ENCODE peak calls at places on chromosomes 1 and 21, in eight cellular contexts. One of them, this sample, is unnamed.

GRCh38 chr21:30168086-30168485 is 1.5 kb upstream of the CLDN17 start:
- DNase-seq in HL-60: no peak
- DNase-seq in HEK293T: no peak
- DNase-seq in H4: no peak
- DNase-seq in stimulated activated CD4-positive, alpha-beta T cell treated with anti-CD3 and anti-CD28 coated beads, Interleukin-1b, Interleukin-23, amount 100 ng/mL, for 24 hours: no peak
- DNase-seq in GM03348: no peak
- DNase-seq in left ventricle myocardium inferior: no peak
- DNase-seq in NCI-H2171: no peak
- DNase-seq in this sample: no peak

GRCh38 chr1:167612583-167612982 is 17.4 kb upstream of the RCSD1 start:
- DNase-seq in HL-60: no peak
- DNase-seq in HEK293T: no peak
- DNase-seq in H4: no peak
- DNase-seq in stimulated activated CD4-positive, alpha-beta T cell treated with anti-CD3 and anti-CD28 coated beads, Interleukin-1b, Interleukin-23, amount 100 ng/mL, for 24 hours: no peak
- DNase-seq in GM03348: no peak
- DNase-seq in left ventricle myocardium inferior: no peak
- DNase-seq in NCI-H2171: no peak
- DNase-seq in this sample: no peak

GRCh38 chr1:4837752-4838151 is 183.3 kb downstream of the AJAP1 start:
- DNase-seq in HL-60: no peak
- DNase-seq in HEK293T: no peak
- DNase-seq in H4: no peak
- DNase-seq in stimulated activated CD4-positive, alpha-beta T cell treated with anti-CD3 and anti-CD28 coated beads, Interleukin-1b, Interleukin-23, amount 100 ng/mL, for 24 hours: no peak
- DNase-seq in GM03348: no peak
- DNase-seq in left ventricle myocardium inferior: no peak
- DNase-seq in NCI-H2171: no peak
- DNase-seq in this sample: no peak

GRCh38 chr1:8746554-8746953 is 70.9 kb downstream of the RERE start:
- DNase-seq in HL-60: no peak
- DNase-seq in HEK293T: no peak
- DNase-seq in H4: no peak
- DNase-seq in stimulated activated CD4-positive, alpha-beta T cell treated with anti-CD3 and anti-CD28 coated beads, Interleukin-1b, Interleukin-23, amount 100 ng/mL, for 24 hours: no peak
- DNase-seq in GM03348: no peak
- DNase-seq in left ventricle myocardium inferior: no peak
- DNase-seq in NCI-H2171: no peak
- DNase-seq in this sample: no peak

GRCh38 chr1:105017587-105017986 is 1267.9 kb downstream of the AMY1C start:
- DNase-seq in HL-60: no peak
- DNase-seq in HEK293T: no peak
- DNase-seq in H4: no peak
- DNase-seq in stimulated activated CD4-positive, alpha-beta T cell treated with anti-CD3 and anti-CD28 coated beads, Interleukin-1b, Interleukin-23, amount 100 ng/mL, for 24 hours: no peak
- DNase-seq in GM03348: no peak
- DNase-seq in left ventricle myocardium inferior: no peak
- DNase-seq in NCI-H2171: no peak
- DNase-seq in this sample: no peak

GRCh38 chr21:45864436-45864835 is 117.1 kb upstream of the COL6A1 start:
- DNase-seq in HL-60: no peak
- DNase-seq in HEK293T: no peak
- DNase-seq in H4: no peak
- DNase-seq in stimulated activated CD4-positive, alpha-beta T cell treated with anti-CD3 and anti-CD28 coated beads, Interleukin-1b, Interleukin-23, amount 100 ng/mL, for 24 hours: no peak
- DNase-seq in GM03348: no peak
- DNase-seq in left ventricle myocardium inferior: no peak
- DNase-seq in NCI-H2171: no peak
- DNase-seq in this sample: no peak

GRCh38 chr21:15010645-15011044 is 54.2 kb downstream of the NRIP1 start:
- DNase-seq in HL-60: no peak
- DNase-seq in HEK293T: no peak
- DNase-seq in H4: peak; percentile 12
- DNase-seq in stimulated activated CD4-positive, alpha-beta T cell treated with anti-CD3 and anti-CD28 coated beads, Interleukin-1b, Interleukin-23, amount 100 ng/mL, for 24 hours: no peak
- DNase-seq in GM03348: no peak
- DNase-seq in left ventricle myocardium inferior: no peak
- DNase-seq in NCI-H2171: no peak
- DNase-seq in this sample: no peak

GRCh38 chr1:107940178-107940577 is 24.8 kb downstream of the VAV3 start:
- DNase-seq in HL-60: no peak
- DNase-seq in HEK293T: no peak
- DNase-seq in H4: no peak
- DNase-seq in stimulated activated CD4-positive, alpha-beta T cell treated with anti-CD3 and anti-CD28 coated beads, Interleukin-1b, Interleukin-23, amount 100 ng/mL, for 24 hours: no peak
- DNase-seq in GM03348: no peak
- DNase-seq in left ventricle myocardium inferior: no peak
- DNase-seq in NCI-H2171: no peak
- DNase-seq in this sample: no peak

GRCh38 chr1:28313710-28314510 is 14.9 kb upstream of the MED18 start:
- DNase-seq in HL-60: no peak
- DNase-seq in HEK293T: no peak
- DNase-seq in H4: peak; percentile 43
- DNase-seq in stimulated activated CD4-positive, alpha-beta T cell treated with anti-CD3 and anti-CD28 coated beads, Interleukin-1b, Interleukin-23, amount 100 ng/mL, for 24 hours: no peak
- DNase-seq in GM03348: peak; percentile 74
- DNase-seq in left ventricle myocardium inferior: no peak
- DNase-seq in NCI-H2171: no peak
- DNase-seq in this sample: peak; percentile 6

GRCh38 chr1:64898107-64898861 is 68.1 kb downstream of the JAK1 start:
- DNase-seq in HL-60: peak; percentile 40
- DNase-seq in HEK293T: peak; percentile 76
- DNase-seq in H4: peak; percentile 96
- DNase-seq in stimulated activated CD4-positive, alpha-beta T cell treated with anti-CD3 and anti-CD28 coated beads, Interleukin-1b, Interleukin-23, amount 100 ng/mL, for 24 hours: no peak
- DNase-seq in GM03348: peak; percentile 84
- DNase-seq in left ventricle myocardium inferior: peak; percentile 79
- DNase-seq in NCI-H2171: no peak
- DNase-seq in this sample: peak; percentile 10

GRCh38 chr1:203479646-203480045 is 4.0 kb downstream of the PRELP start:
- DNase-seq in HL-60: no peak
- DNase-seq in HEK293T: no peak
- DNase-seq in H4: no peak
- DNase-seq in stimulated activated CD4-positive, alpha-beta T cell treated with anti-CD3 and anti-CD28 coated beads, Interleukin-1b, Interleukin-23, amount 100 ng/mL, for 24 hours: no peak
- DNase-seq in GM03348: no peak
- DNase-seq in left ventricle myocardium inferior: no peak
- DNase-seq in NCI-H2171: no peak
- DNase-seq in this sample: no peak

GRCh38 chr1:224177356-224177999 is 5.6 kb upstream of the DEGS1 start:
- DNase-seq in HL-60: no peak
- DNase-seq in HEK293T: no peak
- DNase-seq in H4: no peak
- DNase-seq in stimulated activated CD4-positive, alpha-beta T cell treated with anti-CD3 and anti-CD28 coated beads, Interleukin-1b, Interleukin-23, amount 100 ng/mL, for 24 hours: no peak
- DNase-seq in GM03348: no peak
- DNase-seq in left ventricle myocardium inferior: no peak
- DNase-seq in NCI-H2171: no peak
- DNase-seq in this sample: no peak

GRCh38 chr21:37220433-37220980 is 46.6 kb downstream of the VPS26C start:
- DNase-seq in HL-60: peak; percentile 47
- DNase-seq in HEK293T: no peak
- DNase-seq in H4: no peak
- DNase-seq in stimulated activated CD4-positive, alpha-beta T cell treated with anti-CD3 and anti-CD28 coated beads, Interleukin-1b, Interleukin-23, amount 100 ng/mL, for 24 hours: no peak
- DNase-seq in GM03348: peak; percentile 74
- DNase-seq in left ventricle myocardium inferior: no peak
- DNase-seq in NCI-H2171: peak; percentile 28
- DNase-seq in this sample: peak; percentile 31

GRCh38 chr1:44717653-44718052 is 13.3 kb downstream of the RNU5D-1 start:
- DNase-seq in HL-60: no peak
- DNase-seq in HEK293T: no peak
- DNase-seq in H4: no peak
- DNase-seq in stimulated activated CD4-positive, alpha-beta T cell treated with anti-CD3 and anti-CD28 coated beads, Interleukin-1b, Interleukin-23, amount 100 ng/mL, for 24 hours: no peak
- DNase-seq in GM03348: no peak
- DNase-seq in left ventricle myocardium inferior: no peak
- DNase-seq in NCI-H2171: no peak
- DNase-seq in this sample: no peak

GRCh38 chr1:212794561-212795014 is 2.9 kb downstream of the TATDN3 start:
- DNase-seq in HL-60: peak; percentile 65
- DNase-seq in HEK293T: no peak
- DNase-seq in H4: no peak
- DNase-seq in stimulated activated CD4-positive, alpha-beta T cell treated with anti-CD3 and anti-CD28 coated beads, Interleukin-1b, Interleukin-23, amount 100 ng/mL, for 24 hours: no peak
- DNase-seq in GM03348: no peak
- DNase-seq in left ventricle myocardium inferior: no peak
- DNase-seq in NCI-H2171: no peak
- DNase-seq in this sample: no peak

GRCh38 chr1:89675677-89676076 is 42.8 kb downstream of the LRRC8C start:
- DNase-seq in HL-60: no peak
- DNase-seq in HEK293T: no peak
- DNase-seq in H4: no peak
- DNase-seq in stimulated activated CD4-positive, alpha-beta T cell treated with anti-CD3 and anti-CD28 coated beads, Interleukin-1b, Interleukin-23, amount 100 ng/mL, for 24 hours: no peak
- DNase-seq in GM03348: no peak
- DNase-seq in left ventricle myocardium inferior: no peak
- DNase-seq in NCI-H2171: no peak
- DNase-seq in this sample: no peak

GRCh38 chr1:93623875-93624274 is 57.8 kb downstream of the BCAR3 start:
- DNase-seq in HL-60: no peak
- DNase-seq in HEK293T: no peak
- DNase-seq in H4: no peak
- DNase-seq in stimulated activated CD4-positive, alpha-beta T cell treated with anti-CD3 and anti-CD28 coated beads, Interleukin-1b, Interleukin-23, amount 100 ng/mL, for 24 hours: no peak
- DNase-seq in GM03348: peak; percentile 82
- DNase-seq in left ventricle myocardium inferior: no peak
- DNase-seq in NCI-H2171: no peak
- DNase-seq in this sample: no peak

GRCh38 chr21:41023936-41024335 is 144.0 kb upstream of the BACE2 start:
- DNase-seq in HL-60: no peak
- DNase-seq in HEK293T: no peak
- DNase-seq in H4: no peak
- DNase-seq in stimulated activated CD4-positive, alpha-beta T cell treated with anti-CD3 and anti-CD28 coated beads, Interleukin-1b, Interleukin-23, amount 100 ng/mL, for 24 hours: no peak
- DNase-seq in GM03348: no peak
- DNase-seq in left ventricle myocardium inferior: no peak
- DNase-seq in NCI-H2171: no peak
- DNase-seq in this sample: no peak

GRCh38 chr1:54254055-54254454 is 54.1 kb downstream of the MRPL37 start:
- DNase-seq in HL-60: no peak
- DNase-seq in HEK293T: no peak
- DNase-seq in H4: peak; percentile 60
- DNase-seq in stimulated activated CD4-positive, alpha-beta T cell treated with anti-CD3 and anti-CD28 coated beads, Interleukin-1b, Interleukin-23, amount 100 ng/mL, for 24 hours: no peak
- DNase-seq in GM03348: no peak
- DNase-seq in left ventricle myocardium inferior: no peak
- DNase-seq in NCI-H2171: peak; percentile 49
- DNase-seq in this sample: no peak

GRCh38 chr1:157482717-157483116 is 69.6 kb downstream of the FCRL5 start:
- DNase-seq in HL-60: no peak
- DNase-seq in HEK293T: no peak
- DNase-seq in H4: no peak
- DNase-seq in stimulated activated CD4-positive, alpha-beta T cell treated with anti-CD3 and anti-CD28 coated beads, Interleukin-1b, Interleukin-23, amount 100 ng/mL, for 24 hours: no peak
- DNase-seq in GM03348: no peak
- DNase-seq in left ventricle myocardium inferior: no peak
- DNase-seq in NCI-H2171: no peak
- DNase-seq in this sample: no peak

GRCh38 chr1:153375511-153375910 is at the start of gene S100A12:
- DNase-seq in HL-60: peak; percentile 78
- DNase-seq in HEK293T: no peak
- DNase-seq in H4: peak; percentile 90
- DNase-seq in stimulated activated CD4-positive, alpha-beta T cell treated with anti-CD3 and anti-CD28 coated beads, Interleukin-1b, Interleukin-23, amount 100 ng/mL, for 24 hours: no peak
- DNase-seq in GM03348: peak; percentile 82
- DNase-seq in left ventricle myocardium inferior: no peak
- DNase-seq in NCI-H2171: no peak
- DNase-seq in this sample: peak; percentile 6

GRCh38 chr1:202135221-202135721 is 9.3 kb downstream of the ARL8A start:
- DNase-seq in HL-60: peak; percentile 36
- DNase-seq in HEK293T: peak; percentile 90
- DNase-seq in H4: peak; percentile 53
- DNase-seq in stimulated activated CD4-positive, alpha-beta T cell treated with anti-CD3 and anti-CD28 coated beads, Interleukin-1b, Interleukin-23, amount 100 ng/mL, for 24 hours: no peak
- DNase-seq in GM03348: peak; percentile 92
- DNase-seq in left ventricle myocardium inferior: peak; percentile 38
- DNase-seq in NCI-H2171: peak; percentile 30
- DNase-seq in this sample: no peak

GRCh38 chr21:36069713-36070573 is at the start of gene CBR1:
- DNase-seq in HL-60: peak; percentile 90
- DNase-seq in HEK293T: peak; percentile 93
- DNase-seq in H4: peak; percentile 97
- DNase-seq in stimulated activated CD4-positive, alpha-beta T cell treated with anti-CD3 and anti-CD28 coated beads, Interleukin-1b, Interleukin-23, amount 100 ng/mL, for 24 hours: peak; percentile 66
- DNase-seq in GM03348: peak; percentile 98
- DNase-seq in left ventricle myocardium inferior: peak; percentile 96
- DNase-seq in NCI-H2171: peak; percentile 91
- DNase-seq in this sample: peak; percentile 59

GRCh38 chr21:38220270-38220737 is 36.5 kb upstream of the KCNJ15 start:
- DNase-seq in HL-60: no peak
- DNase-seq in HEK293T: no peak
- DNase-seq in H4: no peak
- DNase-seq in stimulated activated CD4-positive, alpha-beta T cell treated with anti-CD3 and anti-CD28 coated beads, Interleukin-1b, Interleukin-23, amount 100 ng/mL, for 24 hours: no peak
- DNase-seq in GM03348: no peak
- DNase-seq in left ventricle myocardium inferior: no peak
- DNase-seq in NCI-H2171: no peak
- DNase-seq in this sample: no peak

GRCh38 chr1:15323351-15323988 is 76.4 kb downstream of the FHAD1 start:
- DNase-seq in HL-60: peak; percentile 50
- DNase-seq in HEK293T: peak; percentile 77
- DNase-seq in H4: peak; percentile 67
- DNase-seq in stimulated activated CD4-positive, alpha-beta T cell treated with anti-CD3 and anti-CD28 coated beads, Interleukin-1b, Interleukin-23, amount 100 ng/mL, for 24 hours: peak; percentile 53
- DNase-seq in GM03348: peak; percentile 87
- DNase-seq in left ventricle myocardium inferior: peak; percentile 73
- DNase-seq in NCI-H2171: peak; percentile 30
- DNase-seq in this sample: no peak